ENCODE peak calls at places on chromosomes 2 and 18, in eight cellular contexts. B is stimulated activated CD4-positive, alpha-beta T cell treated with anti-CD3 and anti-CD28 coated beads, Interleukin-4, amount 100 ng/mL, for 24 hours; L is activated CD8-positive, alpha-beta memory T cell treated with anti-CD3 and anti-CD28 coated beads for 48 hours; C is GM23338; R is Ammon's horn; I is NCI-H2081 treated with DMSO at 0.1 percent for 48 hours; D is astrocyte of the spinal cord; V is neural crest cell. E is an unnamed sample.

GRCh38 chr2:167264380-167264779 is 376.1 kb downstream of the XIRP2 start:
- DNase-seq in D (peak), I (no peak), R (peak), C (peak), B (no peak), V (no peak), L (no peak), E (no peak)

GRCh38 chr18:923144-923543 is 18.5 kb downstream of the ADCYAP1 start:
- DNase-seq in L (no peak), D (no peak), R (no peak), V (no peak), B (no peak), I (no peak), C (no peak), E (no peak)

GRCh38 chr2:74025971-74026612 is 41.4 kb downstream of the TET3 start:
- DNase-seq in B (no peak), I (no peak), R (no peak), V (no peak), L (no peak), C (peak), D (no peak), E (no peak)

GRCh38 chr2:98730851-98731708 is at the start of gene MGAT4A:
- DNase-seq in B (peak), I (no peak), V (peak), L (peak), D (no peak), C (peak), R (peak), E (no peak)

GRCh38 chr2:190469770-190470169 is 61.6 kb downstream of the MFSD6 start:
- DNase-seq in L (no peak), B (no peak), V (no peak), D (peak), R (no peak), I (peak), C (no peak), E (peak)

GRCh38 chr2:177523781-177524180 is 131.2 kb downstream of the AGPS start:
- DNase-seq in C (no peak), D (no peak), R (no peak), V (no peak), I (no peak), L (no peak), B (no peak), E (no peak)

GRCh38 chr2:98091738-98092137 is 4.8 kb downstream of the VWA3B start:
- DNase-seq in I (no peak), D (no peak), R (peak), L (no peak), C (no peak), V (no peak), B (no peak), E (no peak)

GRCh38 chr2:240905176-240905781 is 857 bp upstream of the CROCC2 start:
- DNase-seq in L (no peak), V (no peak), D (no peak), B (no peak), I (no peak), R (no peak), C (no peak), E (no peak)

GRCh38 chr2:224009605-224010330 is 29.3 kb downstream of the SERPINE2 start:
- DNase-seq in I (no peak), B (no peak), C (no peak), R (no peak), L (no peak), V (no peak), D (peak), E (no peak)

GRCh38 chr2:16617282-16618266 is 48.1 kb downstream of the CYRIA start:
- DNase-seq in V (peak), B (no peak), L (no peak), C (peak), D (peak), I (no peak), R (peak), E (no peak)

GRCh38 chr18:25089470-25089869 is 262.5 kb downstream of the ZNF521 start:
- DNase-seq in D (no peak), I (no peak), B (no peak), R (no peak), L (no peak), V (no peak), C (no peak), E (peak)

GRCh38 chr2:118119158-118119715 is 31.0 kb downstream of the INSIG2 start:
- DNase-seq in R (no peak), C (no peak), I (no peak), V (no peak), L (no peak), B (no peak), D (no peak), E (no peak)

GRCh38 chr2:20351555-20352229 is 1.0 kb upstream of the PUM2 start:
- DNase-seq in L (no peak), I (peak), C (no peak), D (no peak), V (no peak), R (no peak), B (no peak), E (no peak)

GRCh38 chr2:182259629-182260150 is 167.1 kb downstream of the PDE1A start:
- DNase-seq in D (peak), I (no peak), B (no peak), R (no peak), V (no peak), L (no peak), C (no peak), E (no peak)

GRCh38 chr18:32271649-32272324 is 81.9 kb downstream of the MEP1B start:
- DNase-seq in B (peak), R (peak), L (no peak), I (no peak), C (peak), V (peak), D (peak), E (peak)

GRCh38 chr2:62286089-62286785 is 90.3 kb downstream of the B3GNT2 start:
- DNase-seq in B (no peak), D (no peak), R (no peak), C (no peak), V (no peak), L (no peak), I (no peak), E (no peak)

GRCh38 chr2:230685165-230685560 is 27.5 kb upstream of the CAB39 start:
- DNase-seq in D (no peak), R (peak), B (no peak), C (no peak), L (no peak), I (no peak), V (no peak), E (no peak)

E was measured in foreskin keratinocyte.